ENCODE peak calls at places on chromosomes 2 and 18, in four cellular contexts. One of them, this sample, is unnamed.
A peak's percentile ranks its signal among the peaks of the same experiment; 100 is the strongest.

GRCh38 chr18:37460616-37461015 is 105.0 kb downstream of the CELF4 start:
- DNase-seq in tibial artery: no peak
- DNase-seq in mesenchymal stem cell: peak; percentile 13
- DNase-seq in MM.1S: no peak
- DNase-seq in this sample: no peak

GRCh38 chr2:100629309-100629708 is 66.5 kb downstream of the PDCL3 start:
- DNase-seq in mesenchymal stem cell: no peak
- DNase-seq in tibial artery: no peak
- DNase-seq in MM.1S: no peak
- DNase-seq in this sample: no peak

GRCh38 chr18:77108001-77108692 is 24.4 kb downstream of the MBP start:
- DNase-seq in tibial artery: peak; percentile 82
- DNase-seq in MM.1S: peak; percentile 26
- DNase-seq in mesenchymal stem cell: peak; percentile 93
- DNase-seq in this sample: peak; percentile 28

GRCh38 chr2:238320648-238321281 is 447 bp downstream of the TRAF3IP1 start:
- DNase-seq in MM.1S: no peak
- DNase-seq in tibial artery: no peak
- DNase-seq in mesenchymal stem cell: peak; percentile 34
- DNase-seq in this sample: peak; percentile 18

GRCh38 chr2:19973471-19973870 is 16.4 kb downstream of the WDR35 start:
- DNase-seq in mesenchymal stem cell: no peak
- DNase-seq in MM.1S: no peak
- DNase-seq in tibial artery: no peak
- DNase-seq in this sample: no peak

GRCh38 chr2:46308629-46309028 is 11.4 kb downstream of the EPAS1 start:
- DNase-seq in MM.1S: no peak
- DNase-seq in mesenchymal stem cell: peak; percentile 54
- DNase-seq in tibial artery: no peak
- DNase-seq in this sample: no peak

GRCh38 chr2:167292430-167293171 is 404.3 kb downstream of the XIRP2 start:
- DNase-seq in tibial artery: peak; percentile 89
- DNase-seq in mesenchymal stem cell: peak; percentile 94
- DNase-seq in MM.1S: peak; percentile 94
- DNase-seq in this sample: peak; percentile 92

GRCh38 chr2:28155627-28156026 is 237.0 kb upstream of the FOSL2 start:
- DNase-seq in tibial artery: no peak
- DNase-seq in MM.1S: no peak
- DNase-seq in mesenchymal stem cell: no peak
- DNase-seq in this sample: no peak

GRCh38 chr2:219176818-219177593 is at the start of gene CNPPD1:
- DNase-seq in MM.1S: peak; percentile 91
- DNase-seq in mesenchymal stem cell: peak; percentile 84
- DNase-seq in tibial artery: peak; percentile 95
- DNase-seq in this sample: peak; percentile 89

GRCh38 chr2:8833863-8834262 is 3.5 kb downstream of the KIDINS220 start:
- DNase-seq in mesenchymal stem cell: no peak
- DNase-seq in tibial artery: no peak
- DNase-seq in MM.1S: no peak
- DNase-seq in this sample: no peak
- H3K4me3 ChIP-seq in mesenchymal stem cell: no peak overlapping the region
- H3K4me3 ChIP-seq in tibial artery: no peak overlapping the region
- H3K4me3 ChIP-seq in MM.1S: no peak overlapping the region
- H3K4me3 ChIP-seq in this sample: no peak overlapping the region

DNA sequence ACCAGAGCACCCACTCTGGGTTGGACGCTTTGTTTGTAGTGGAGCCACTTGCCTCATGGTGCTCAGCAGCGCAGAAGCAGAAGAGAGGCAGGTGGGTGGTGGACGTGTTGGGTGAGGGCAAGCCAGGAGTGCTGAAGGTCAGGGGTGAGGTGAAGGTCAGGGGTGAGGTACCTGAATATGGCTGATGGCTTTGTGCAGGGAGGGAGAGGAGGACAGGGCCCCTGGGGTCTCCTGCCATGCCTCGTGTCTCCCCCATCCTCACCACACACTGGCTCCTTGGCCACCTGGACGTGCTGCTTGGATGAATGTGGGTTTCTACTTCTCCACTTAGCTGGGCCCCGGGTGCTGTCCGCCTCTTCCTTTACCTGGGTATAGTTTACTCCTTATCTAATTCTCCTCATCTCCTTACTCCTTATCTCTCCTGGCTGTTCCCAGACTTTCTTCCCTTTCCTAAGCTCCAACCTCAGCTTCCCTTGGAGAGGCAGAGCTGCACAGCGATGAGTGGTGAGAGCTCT is 68.1 kb downstream of the DYSF start:
- DNase-seq in mesenchymal stem cell: no peak
- DNase-seq in tibial artery: no peak
- DNase-seq in MM.1S: no peak
- DNase-seq in this sample: no peak
- H3K9me3 ChIP-seq in mesenchymal stem cell: no peaks in the 10 kb centered on the region
- H3K9me3 ChIP-seq in tibial artery: no peaks in the 10 kb centered on the region
- H3K9me3 ChIP-seq in MM.1S: no peaks in the 10 kb centered on the region
- H3K9me3 ChIP-seq in this sample: no peaks in the 10 kb centered on the region

DNA sequence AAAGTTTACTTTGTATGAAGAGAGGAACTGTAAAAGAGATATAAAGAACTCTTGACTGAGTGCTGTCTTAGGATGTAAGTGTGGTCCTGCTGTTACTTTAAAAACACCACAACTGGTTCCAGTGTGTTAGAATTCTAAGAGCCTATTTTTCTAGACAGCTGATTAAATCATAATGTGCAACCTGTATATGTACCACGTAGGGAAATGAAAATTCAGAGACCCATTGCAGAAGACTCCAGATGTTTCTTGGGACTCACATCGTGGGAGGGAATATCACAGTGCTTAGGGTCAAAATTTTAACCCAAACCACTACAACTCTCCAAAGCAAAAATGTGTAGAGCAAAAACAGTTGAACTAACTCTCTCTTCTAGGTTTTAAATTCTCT is 173.1 kb upstream of the RBMS1 start:
- DNase-seq in mesenchymal stem cell: no peak
- DNase-seq in MM.1S: no peak
- DNase-seq in tibial artery: no peak
- DNase-seq in this sample: no peak
- H3K4me3 ChIP-seq in mesenchymal stem cell: peak overlapping the region; percentile 52
- H3K4me3 ChIP-seq in MM.1S: peak overlapping the region; percentile 50
- H3K4me3 ChIP-seq in tibial artery: peak overlapping the region; percentile 8
- H3K4me3 ChIP-seq in this sample: peak overlapping the region; percentile 10

GRCh38 chr18:70621710-70622109 is 332.9 kb downstream of the SOCS6 start:
- DNase-seq in mesenchymal stem cell: no peak
- DNase-seq in MM.1S: no peak
- DNase-seq in tibial artery: no peak
- DNase-seq in this sample: no peak
- H3K9me3 ChIP-seq in mesenchymal stem cell: no peaks in the 10 kb centered on the region
- H3K9me3 ChIP-seq in MM.1S: no peaks in the 10 kb centered on the region
- H3K9me3 ChIP-seq in tibial artery: peaks cover 4% of the 10 kb centered on the region
- H3K9me3 ChIP-seq in this sample: no peaks in the 10 kb centered on the region

GRCh38 chr2:37191253-37191652 is 2.8 kb upstream of the SULT6B1 start:
- DNase-seq in MM.1S: no peak
- DNase-seq in mesenchymal stem cell: no peak
- DNase-seq in tibial artery: no peak
- DNase-seq in this sample: no peak
- H3K4me3 ChIP-seq in MM.1S: no peak overlapping the region
- H3K4me3 ChIP-seq in mesenchymal stem cell: no peak overlapping the region
- H3K4me3 ChIP-seq in tibial artery: no peak overlapping the region
- H3K4me3 ChIP-seq in this sample: no peak overlapping the region

GRCh38 chr2:230137902-230138539 is 69.3 kb upstream of the SLC16A14 start:
- DNase-seq in mesenchymal stem cell: no peak
- DNase-seq in MM.1S: no peak
- DNase-seq in tibial artery: no peak
- DNase-seq in this sample: peak; percentile 37
- H3K9me3 ChIP-seq in mesenchymal stem cell: peaks cover 18% of the 10 kb centered on the region
- H3K9me3 ChIP-seq in MM.1S: no peaks in the 10 kb centered on the region
- H3K9me3 ChIP-seq in tibial artery: no peaks in the 10 kb centered on the region
- H3K9me3 ChIP-seq in this sample: peaks cover 24% of the 10 kb centered on the region

DNA sequence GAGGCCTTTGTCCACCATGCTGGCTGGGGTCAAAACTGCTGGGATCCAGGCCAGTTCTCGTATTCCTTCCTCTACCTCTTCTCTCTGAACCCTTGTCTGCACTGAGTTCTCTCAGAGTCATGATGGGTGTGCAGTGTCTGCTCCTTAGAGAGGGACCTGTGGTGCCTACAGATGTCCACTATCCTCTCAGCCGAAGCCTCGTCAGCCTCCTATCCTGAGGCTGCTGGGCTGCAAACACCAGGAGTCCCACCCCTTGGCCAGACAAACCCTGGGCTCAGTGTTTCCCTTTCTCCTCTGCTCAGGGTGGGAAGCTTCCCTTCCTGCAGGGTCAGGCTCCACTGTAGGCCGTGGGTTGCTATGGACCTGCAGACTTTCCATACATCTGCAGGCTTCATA is 2.3 kb downstream of the INPP5D start:
- DNase-seq in tibial artery: peak; percentile 60
- DNase-seq in MM.1S: no peak
- DNase-seq in mesenchymal stem cell: no peak
- DNase-seq in this sample: no peak
- H3K4me3 ChIP-seq in tibial artery: peak overlapping the region; percentile 43
- H3K4me3 ChIP-seq in MM.1S: peak overlapping the region; percentile 84
- H3K4me3 ChIP-seq in mesenchymal stem cell: no peak overlapping the region
- H3K4me3 ChIP-seq in this sample: no peak overlapping the region

DNA sequence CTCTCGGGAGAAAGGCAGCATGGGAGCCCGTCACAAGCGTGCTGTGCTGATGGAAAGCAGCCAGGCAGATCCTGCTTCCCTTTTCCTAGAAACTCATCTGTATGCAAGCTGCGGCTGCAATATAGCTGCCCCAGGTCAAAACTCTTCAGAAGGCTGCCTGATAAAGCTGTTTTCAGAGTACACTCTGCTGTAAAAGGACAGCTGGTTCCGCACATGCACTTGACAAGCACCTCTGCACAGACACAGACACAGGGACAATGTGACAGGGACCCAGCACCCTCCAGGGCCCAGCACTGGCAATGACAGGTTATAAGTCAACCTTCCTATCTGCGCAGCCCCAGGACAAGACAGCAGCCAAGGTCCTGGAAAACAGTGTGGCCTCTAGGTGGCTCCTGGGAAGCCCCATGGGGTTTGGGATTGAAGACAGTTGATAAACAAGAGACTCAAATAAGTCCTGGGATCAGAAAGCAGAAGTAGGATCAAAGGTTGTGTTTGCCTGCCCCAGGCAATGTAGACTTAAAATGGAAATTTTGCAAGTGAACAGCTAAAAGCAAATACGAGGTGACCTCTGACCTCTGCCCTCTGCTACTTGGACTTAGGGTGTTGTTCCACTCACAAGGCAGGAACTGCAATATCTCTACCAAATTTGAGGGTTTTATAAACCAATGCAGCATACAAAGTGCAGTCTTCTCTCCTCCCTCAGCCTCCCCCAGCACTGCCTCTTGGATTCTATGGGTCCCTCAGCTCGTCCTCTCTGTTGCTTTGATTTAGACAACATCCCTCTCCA is 16.9 kb downstream of the SLC66A2 start:
- DNase-seq in MM.1S: no peak
- DNase-seq in mesenchymal stem cell: peak; percentile 39
- DNase-seq in tibial artery: peak; percentile 28
- DNase-seq in this sample: no peak
- H3K9me3 ChIP-seq in MM.1S: no peaks in the 10 kb centered on the region
- H3K9me3 ChIP-seq in mesenchymal stem cell: peaks cover 53% of the 10 kb centered on the region
- H3K9me3 ChIP-seq in tibial artery: peaks cover 26% of the 10 kb centered on the region
- H3K9me3 ChIP-seq in this sample: peaks cover 35% of the 10 kb centered on the region

GRCh38 chr2:240566203-240567136 is 1.8 kb upstream of the RNPEPL1 start:
- DNase-seq in mesenchymal stem cell: peak; percentile 81
- DNase-seq in MM.1S: peak; percentile 94
- DNase-seq in tibial artery: peak; percentile 98
- DNase-seq in this sample: peak; percentile 96
- H3K4me3 ChIP-seq in mesenchymal stem cell: peak overlapping the region; percentile 87
- H3K4me3 ChIP-seq in MM.1S: peak overlapping the region; percentile 70
- H3K4me3 ChIP-seq in tibial artery: peak overlapping the region; percentile 86
- H3K4me3 ChIP-seq in this sample: peak overlapping the region; percentile 69

GRCh38 chr18:26298107-26298506 is 71.9 kb downstream of the TAF4B start:
- DNase-seq in mesenchymal stem cell: no peak
- DNase-seq in MM.1S: no peak
- DNase-seq in tibial artery: no peak
- DNase-seq in this sample: no peak
- H3K9me3 ChIP-seq in mesenchymal stem cell: no peaks in the 10 kb centered on the region
- H3K9me3 ChIP-seq in MM.1S: no peaks in the 10 kb centered on the region
- H3K9me3 ChIP-seq in tibial artery: no peaks in the 10 kb centered on the region
- H3K9me3 ChIP-seq in this sample: no peaks in the 10 kb centered on the region

This sample was measured in MG63.